ENCODE peak calls at places on chromosomes 16 and 17, in six cellular contexts. Y is heart right ventricle, I is endothelial cell, V is iPS-NIHi11, A is adrenal gland, S is fibroblast of pulmonary artery. U is an unnamed sample.

GRCh38 chr17:73210002-73210678 is 17.3 kb downstream of the COG1 start:
- DNase-seq in Y (no peak), I (no peak), V (peak), A (no peak), S (peak), U (no peak)

GRCh38 chr16:89478576-89479221 is 11.7 kb downstream of the ANKRD11 start:
- DNase-seq in Y (no peak), I (no peak), V (no peak), A (no peak), S (peak), U (no peak)

GRCh38 chr17:42472709-42473521 is 14.2 kb downstream of the ATP6V0A1 start:
- DNase-seq in Y (no peak), I (no peak), V (no peak), A (no peak), S (peak), U (no peak)

GRCh38 chr16:14310519-14310991 is 239.4 kb downstream of the MRTFB start:
- DNase-seq in Y (no peak), I (no peak), V (peak), A (no peak), S (peak), U (no peak)

GRCh38 chr17:41695134-41695661 is 6.5 kb downstream of the EIF1 start:
- DNase-seq in Y (no peak), I (no peak), V (no peak), A (no peak), S (no peak), U (no peak)

GRCh38 chr16:11014159-11014558 is 69.8 kb downstream of the CLEC16A start:
- DNase-seq in Y (no peak), I (no peak), V (no peak), A (no peak), S (peak), U (no peak)

GRCh38 chr16:9115277-9115676 is 23.8 kb downstream of the HAPSTR1 start:
- DNase-seq in Y (no peak), I (no peak), V (no peak), A (no peak), S (peak), U (no peak)

GRCh38 chr17:39601758-39602532 is 5.8 kb downstream of the NEUROD2 start:
- DNase-seq in Y (no peak), I (no peak), V (no peak), A (no peak), S (no peak), U (no peak)

GRCh38 chr17:3770471-3770870 is 30.5 kb downstream of the ITGAE start:
- DNase-seq in Y (no peak), I (no peak), V (no peak), A (no peak), S (no peak), U (no peak)

GRCh38 chr17:76246080-76247066 is 6.1 kb upstream of the RNF157 start:
- DNase-seq in Y (no peak), I (no peak), V (no peak), A (no peak), S (no peak), U (no peak)

GRCh38 chr17:66507103-66507923 is 204.9 kb downstream of the PRKCA start:
- DNase-seq in Y (no peak), I (no peak), V (peak), A (peak), S (peak), U (peak)

U was measured in left cardiac atrium.